ENCODE peak calls at places on chromosome 4, in eight cellular contexts. H, T, Z, C, R, E, M and X are unnamed samples.

GRCh38 chr4:40628888-40629287 is 776 bp downstream of the RBM47 start:
- DNase-seq in M (no peak), R (no peak), Z (no peak), H (no peak), C (no peak), T (no peak), E (no peak), X (peak)

GRCh38 chr4:41362647-41363383 is 106.1 kb downstream of the UCHL1 start:
- DNase-seq in Z (no peak), R (no peak), M (no peak), E (no peak), H (no peak), C (no peak), T (no peak), X (peak)

GRCh38 chr4:169727616-169728015 is 30.1 kb downstream of the HPF1 start:
- DNase-seq in H (no peak), C (no peak), E (no peak), T (no peak), M (no peak), R (no peak), Z (no peak), X (no peak)

GRCh38 chr4:108097990-108098553 is 70.7 kb downstream of the LEF1 start:
- DNase-seq in H (no peak), E (no peak), T (no peak), M (no peak), Z (peak), C (no peak), R (no peak), X (no peak)

GRCh38 chr4:26176621-26177121 is 144.1 kb upstream of the RBPJ start:
- DNase-seq in R (no peak), Z (no peak), H (no peak), M (no peak), C (no peak), E (no peak), T (no peak), X (no peak)

GRCh38 chr4:25769251-25769650 is 93.5 kb downstream of the SEL1L3 start:
- DNase-seq in R (no peak), C (no peak), T (no peak), H (no peak), E (no peak), Z (no peak), M (no peak), X (no peak)

GRCh38 chr4:79212311-79212710 is 113.5 kb downstream of the NAA11 start:
- DNase-seq in E (no peak), H (no peak), Z (no peak), R (no peak), M (no peak), T (no peak), C (no peak), X (no peak)

GRCh38 chr4:26715636-26716242 is 131.9 kb downstream of the TBC1D19 start:
- DNase-seq in R (no peak), C (no peak), H (no peak), M (no peak), Z (no peak), T (no peak), E (no peak), X (no peak)

GRCh38 chr4:183182873-183183725 is 84.0 kb downstream of the WWC2 start:
- DNase-seq in Z (peak), M (peak), R (peak), H (no peak), E (no peak), T (no peak), C (peak), X (peak)

GRCh38 chr4:3871181-3871852 is 105.1 kb downstream of the ADRA2C start:
- DNase-seq in R (no peak), C (no peak), T (peak), E (no peak), H (no peak), M (peak), Z (no peak), X (peak)

GRCh38 chr4:7904942-7905341 is 34.7 kb downstream of the AFAP1 start:
- DNase-seq in M (no peak), E (no peak), T (peak), R (no peak), C (no peak), H (no peak), Z (no peak), X (no peak)

GRCh38 chr4:187258651-187259401 is 535.2 kb upstream of the FAT1 start:
- DNase-seq in H (no peak), T (no peak), C (no peak), E (no peak), M (no peak), R (no peak), Z (no peak), X (peak)

GRCh38 chr4:38621004-38621684 is 42.9 kb upstream of the KLF3 start:
- DNase-seq in E (peak), H (peak), Z (peak), T (no peak), M (peak), C (peak), R (no peak), X (no peak)

GRCh38 chr4:152676052-152676854 is 3.5 kb downstream of the TMEM154 start:
- DNase-seq in T (no peak), M (no peak), H (no peak), C (no peak), Z (no peak), E (no peak), R (no peak), X (no peak)

GRCh38 chr4:105978684-105979296 is 83.5 kb downstream of the NPNT start:
- DNase-seq in R (peak), E (no peak), Z (no peak), C (no peak), H (no peak), T (no peak), M (no peak), X (no peak)

GRCh38 chr4:6957994-6958393 is 48.4 kb downstream of the TBC1D14 start:
- DNase-seq in H (no peak), M (no peak), R (no peak), Z (no peak), E (no peak), C (no peak), T (no peak), X (no peak)

GRCh38 chr4:120198411-120198810 is 131.8 kb upstream of the MAD2L1 start:
- DNase-seq in T (no peak), M (no peak), Z (no peak), H (no peak), C (no peak), R (no peak), E (peak), X (no peak)

GRCh38 chr4:89256203-89256800 is 51.3 kb downstream of the GPRIN3 start:
- DNase-seq in Z (no peak), M (no peak), E (no peak), R (no peak), C (no peak), H (no peak), T (no peak), X (no peak)

GRCh38 chr4:1595789-1596325 is 88.3 kb downstream of the FAM53A start:
- DNase-seq in E (no peak), M (no peak), H (no peak), C (no peak), Z (no peak), R (no peak), T (peak), X (no peak)

GRCh38 chr4:15737255-15737654 is 34.4 kb downstream of the BST1 start:
- DNase-seq in C (no peak), T (no peak), R (no peak), E (no peak), Z (no peak), M (no peak), H (peak), X (no peak)

GRCh38 chr4:114659386-114660008 is 60.9 kb downstream of the UGT8 start:
- DNase-seq in H (peak), E (peak), M (peak), C (peak), R (peak), T (no peak), Z (peak), X (peak)

GRCh38 chr4:52983563-52984303 is 121.6 kb downstream of the RASL11B start:
- DNase-seq in Z (peak), E (peak), R (peak), H (no peak), T (no peak), M (no peak), C (peak), X (peak)

GRCh38 chr4:120749445-120750151 is 172.9 kb downstream of the PRDM5 start:
- DNase-seq in T (no peak), R (no peak), C (no peak), H (peak), Z (no peak), E (no peak), M (no peak), X (no peak)

GRCh38 chr4:35934370-35934981 is 309.8 kb downstream of the ARAP2 start:
- DNase-seq in T (no peak), C (peak), H (no peak), M (no peak), R (peak), Z (peak), E (no peak), X (peak)

GRCh38 chr4:26060286-26060685 is 146.3 kb downstream of the SMIM20 start:
- DNase-seq in Z (no peak), M (no peak), T (no peak), H (no peak), E (no peak), R (no peak), C (no peak), X (no peak)

GRCh38 chr4:73103799-73104503 is 34.4 kb upstream of the COX18 start:
- DNase-seq in R (no peak), H (no peak), E (no peak), M (no peak), Z (peak), C (no peak), T (no peak), X (no peak)

GRCh38 chr4:11931266-11931665 is 502.6 kb upstream of the HS3ST1 start:
- DNase-seq in H (no peak), Z (no peak), T (no peak), C (no peak), E (no peak), R (no peak), M (no peak), X (no peak)

GRCh38 chr4:37322122-37322521 is 77.6 kb downstream of the NWD2 start:
- DNase-seq in T (no peak), M (no peak), H (no peak), E (no peak), R (no peak), Z (no peak), C (no peak), X (no peak)

GRCh38 chr4:8533274-8533865 is 46.8 kb upstream of the GPR78 start:
- DNase-seq in M (no peak), Z (no peak), C (no peak), H (no peak), T (no peak), E (no peak), R (no peak), X (no peak)

GRCh38 chr4:146243141-146243882 is 29.0 kb downstream of the REELD1 start:
- DNase-seq in C (no peak), M (no peak), Z (no peak), T (no peak), H (no peak), E (no peak), R (peak), X (peak)

GRCh38 chr4:153364061-153364460 is 19.6 kb downstream of the MND1 start:
- DNase-seq in E (no peak), M (no peak), Z (no peak), C (no peak), H (no peak), R (no peak), T (no peak), X (no peak)

GRCh38 chr4:38870098-38870850 is 2.7 kb downstream of the FAM114A1 start:
- DNase-seq in C (no peak), E (no peak), Z (no peak), R (no peak), M (no peak), T (peak), H (no peak), X (no peak)

GRCh38 chr4:8910100-8910821 is 38.6 kb upstream of the HMX1 start:
- DNase-seq in E (no peak), M (peak), R (no peak), C (no peak), H (peak), T (peak), Z (no peak), X (no peak)

GRCh38 chr4:77931452-77932135 is 69.0 kb downstream of the MRPL1 start:
- DNase-seq in M (no peak), Z (no peak), R (peak), H (no peak), C (no peak), T (no peak), E (no peak), X (no peak)

GRCh38 chr4:128871948-128872347 is 62.4 kb downstream of the JADE1 start:
- DNase-seq in T (no peak), H (no peak), Z (no peak), M (no peak), R (no peak), E (no peak), C (no peak), X (no peak)

GRCh38 chr4:8675383-8675782 is 82.8 kb downstream of the CPZ start:
- DNase-seq in H (no peak), Z (peak), T (peak), E (no peak), C (no peak), M (no peak), R (no peak), X (peak)

GRCh38 chr4:40976343-40976742 is 226.6 kb downstream of the NSUN7 start:
- DNase-seq in H (peak), Z (peak), E (peak), M (no peak), T (no peak), C (peak), R (peak), X (peak)

GRCh38 chr4:55980725-55981124 is 32.0 kb downstream of the CEP135 start:
- DNase-seq in E (no peak), Z (no peak), H (no peak), T (no peak), M (no peak), R (no peak), C (no peak), X (no peak)

DNA sequence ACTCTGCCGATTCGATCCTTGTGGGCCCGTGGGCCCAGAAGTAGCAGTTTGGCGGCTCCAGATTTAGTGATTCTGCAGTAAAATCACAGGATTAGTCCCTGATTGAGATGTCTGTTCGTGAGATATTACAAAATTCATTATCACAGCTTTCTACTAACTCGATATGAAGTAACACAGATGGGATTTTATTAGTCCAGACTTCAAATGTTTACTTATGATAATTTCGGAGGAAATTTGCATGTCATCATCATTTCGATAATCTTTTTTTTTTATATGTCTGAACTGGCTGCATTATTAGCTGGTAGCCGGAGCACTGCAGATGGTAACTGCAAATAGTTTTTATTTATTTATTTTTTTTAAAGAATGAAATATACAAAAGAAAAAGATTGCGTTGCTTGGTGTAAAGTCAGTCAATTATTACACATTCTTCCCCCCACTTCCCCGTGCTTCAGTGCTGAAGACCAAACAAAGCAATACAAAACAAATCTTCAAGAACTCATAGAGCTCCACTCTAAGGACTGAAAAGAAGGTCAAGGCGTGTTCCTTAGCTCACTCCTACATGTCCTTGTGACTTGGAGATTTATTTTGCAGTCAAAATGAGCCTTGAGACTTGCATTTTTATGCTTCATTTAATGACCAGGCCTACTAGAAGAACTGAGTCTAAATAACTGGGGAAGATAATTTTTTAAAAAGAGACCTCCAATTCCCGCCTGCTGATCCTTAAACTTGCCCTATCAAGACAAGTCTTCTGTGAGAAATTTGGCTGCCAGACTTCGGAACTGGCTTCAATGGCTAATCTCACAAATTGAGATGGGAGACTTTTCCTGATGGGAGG is 11.7 kb upstream of the PITX2 start:
- DNase-seq in T (no peak), E (no peak), H (no peak), Z (no peak), C (no peak), R (no peak), M (no peak), X (peak)
- TF ChIP-seq POLR2AphosphoS5 in T (no peak), E (no peak), H (no peak), Z (no peak), C (no peak), R (no peak), M (no peak), X (no peak)

GRCh38 chr4:5956285-5957021 is 61.8 kb downstream of the C4orf50 start:
- DNase-seq in Z (peak), R (peak), H (no peak), M (peak), C (no peak), T (no peak), E (no peak), X (peak)
- TF ChIP-seq POLR2AphosphoS5 in Z (no peak), R (no peak), H (no peak), M (no peak), C (no peak), T (no peak), E (no peak), X (no peak)

DNA sequence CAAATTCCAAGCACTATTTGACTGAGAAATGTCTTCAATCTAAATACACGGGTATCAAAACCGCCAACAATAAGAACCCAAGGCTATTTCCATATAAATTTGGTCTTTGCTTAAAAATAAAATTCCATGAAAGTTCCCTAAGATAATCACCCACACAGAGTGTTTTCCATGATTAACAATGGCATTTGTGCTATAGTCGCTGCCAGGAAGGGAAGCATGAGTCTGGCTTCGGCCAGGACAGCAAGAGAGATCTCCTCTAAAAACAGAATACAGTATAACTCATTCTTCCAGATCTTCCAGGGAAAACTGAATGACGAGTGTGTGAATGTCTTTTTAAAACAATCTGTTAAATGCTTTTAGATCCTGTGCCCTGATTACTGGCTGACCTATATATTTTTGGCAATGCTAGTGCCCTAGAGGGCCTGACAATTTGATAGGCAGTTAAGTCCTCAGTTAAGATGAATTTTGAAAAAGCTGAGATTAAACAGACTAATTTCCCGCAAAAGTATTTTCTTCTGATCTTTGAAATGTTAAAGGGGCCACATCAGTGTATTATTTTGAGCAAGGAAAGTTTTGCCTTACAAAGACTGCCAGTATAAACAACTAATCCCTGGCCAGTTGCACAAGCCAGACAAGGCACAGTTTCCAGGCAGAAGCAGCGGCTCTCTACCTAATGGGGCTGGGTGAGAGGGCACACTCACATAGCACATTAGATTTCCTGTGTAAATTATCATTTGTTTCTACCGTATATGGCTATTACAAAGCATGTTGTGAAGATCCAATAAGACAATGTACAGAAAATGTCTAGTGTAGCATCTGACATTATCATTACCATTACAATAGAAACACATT is 127.4 kb downstream of the DCHS2 start:
- DNase-seq in E (no peak), C (no peak), Z (no peak), R (no peak), T (no peak), H (no peak), M (no peak), X (no peak)
- TF ChIP-seq POLR2AphosphoS5 in E (no peak), C (no peak), Z (no peak), R (no peak), T (no peak), H (no peak), M (no peak), X (no peak)

DNA sequence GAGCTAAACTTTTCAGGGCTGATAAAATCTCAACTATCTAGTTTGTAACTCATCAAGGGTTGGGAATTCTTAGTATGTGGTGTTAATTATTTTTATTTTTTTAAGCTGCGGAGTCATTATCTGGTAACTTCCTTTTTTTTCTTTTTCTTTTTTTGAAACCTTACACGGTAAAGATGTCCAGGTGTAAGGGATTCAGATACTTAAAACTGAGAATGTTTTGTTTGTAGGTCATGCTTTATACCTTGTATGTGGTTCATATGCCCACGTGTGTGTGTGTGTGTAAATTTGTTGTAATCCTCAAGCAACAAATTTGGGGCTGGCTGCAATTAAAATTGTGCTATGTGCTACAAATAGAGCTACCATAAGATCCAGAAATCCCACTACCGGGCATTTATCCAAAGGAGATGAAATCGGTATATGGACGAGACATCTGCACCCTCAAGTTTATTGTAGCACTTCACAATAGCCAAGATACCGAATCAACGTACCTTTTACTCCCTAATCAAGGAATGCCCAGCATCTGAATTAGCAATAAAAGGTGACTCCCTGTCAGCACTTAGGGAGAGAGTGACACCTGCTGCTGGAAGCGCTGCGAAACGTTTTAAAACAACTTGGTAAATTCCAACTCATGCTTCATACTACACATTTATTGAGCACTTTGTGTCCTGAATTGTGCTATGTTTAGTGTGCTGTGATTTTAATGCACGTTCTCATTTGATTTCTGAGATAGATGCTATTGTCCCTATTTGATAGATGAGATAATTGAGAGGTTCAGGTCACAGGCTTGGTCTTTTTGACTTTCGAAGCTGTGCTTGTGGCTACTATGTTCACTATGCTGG is 16.1 kb downstream of the MSMO1 start:
- DNase-seq in T (no peak), E (no peak), C (no peak), Z (peak), R (peak), H (no peak), M (no peak), X (peak)
- TF ChIP-seq POLR2AphosphoS5 in T (no peak), E (no peak), C (peak), Z (peak), R (no peak), H (no peak), M (no peak), X (peak)